ENCODE peak calls at places on chromosomes 12 and 14, in seven cellular contexts. B, F, N, X, T, O and P are unnamed samples.

GRCh38 chr14:22390824-22391461 is 198.1 kb downstream of the DAD1 start:
- DNase-seq in N (no peak), O (no peak), F (no peak), X (no peak), T (no peak), B (peak; percentile 75), P (no peak)

GRCh38 chr14:106843951-106844483 is 1317.6 kb downstream of the TMEM121 start:
- DNase-seq in B (no peak), T (no peak), O (no peak), F (no peak), X (peak; percentile 13), N (no peak), P (no peak)

GRCh38 chr14:60815371-60815770 is 80.8 kb downstream of the MNAT1 start:
- DNase-seq in N (no peak), T (no peak), X (no peak), B (no peak), F (no peak), O (no peak), P (no peak)

GRCh38 chr12:53098354-53098981 is 1.0 kb downstream of the IGFBP6 start:
- DNase-seq in B (peak; percentile 72), F (peak; percentile 34), T (peak; percentile 56), O (peak; percentile 61), N (no peak), X (no peak), P (no peak)

GRCh38 chr12:83322816-83323215 is 636.1 kb downstream of the TMTC2 start:
- DNase-seq in T (no peak), F (no peak), B (no peak), X (no peak), O (no peak), N (no peak), P (no peak)

GRCh38 chr14:55451398-55451797 is 11.0 kb upstream of the TBPL2 start:
- DNase-seq in N (no peak), B (no peak), O (peak; percentile 92), T (peak; percentile 69), X (no peak), F (no peak), P (no peak)

GRCh38 chr12:52201520-52201839 is 9.7 kb upstream of the KRT80 start:
- DNase-seq in T (no peak), F (no peak), N (no peak), O (no peak), B (no peak), X (no peak), P (no peak)

GRCh38 chr14:39279515-39279914 is 45.8 kb downstream of the MIA2 start:
- DNase-seq in F (no peak), T (no peak), B (no peak), X (no peak), N (no peak), O (no peak), P (no peak)

DNA sequence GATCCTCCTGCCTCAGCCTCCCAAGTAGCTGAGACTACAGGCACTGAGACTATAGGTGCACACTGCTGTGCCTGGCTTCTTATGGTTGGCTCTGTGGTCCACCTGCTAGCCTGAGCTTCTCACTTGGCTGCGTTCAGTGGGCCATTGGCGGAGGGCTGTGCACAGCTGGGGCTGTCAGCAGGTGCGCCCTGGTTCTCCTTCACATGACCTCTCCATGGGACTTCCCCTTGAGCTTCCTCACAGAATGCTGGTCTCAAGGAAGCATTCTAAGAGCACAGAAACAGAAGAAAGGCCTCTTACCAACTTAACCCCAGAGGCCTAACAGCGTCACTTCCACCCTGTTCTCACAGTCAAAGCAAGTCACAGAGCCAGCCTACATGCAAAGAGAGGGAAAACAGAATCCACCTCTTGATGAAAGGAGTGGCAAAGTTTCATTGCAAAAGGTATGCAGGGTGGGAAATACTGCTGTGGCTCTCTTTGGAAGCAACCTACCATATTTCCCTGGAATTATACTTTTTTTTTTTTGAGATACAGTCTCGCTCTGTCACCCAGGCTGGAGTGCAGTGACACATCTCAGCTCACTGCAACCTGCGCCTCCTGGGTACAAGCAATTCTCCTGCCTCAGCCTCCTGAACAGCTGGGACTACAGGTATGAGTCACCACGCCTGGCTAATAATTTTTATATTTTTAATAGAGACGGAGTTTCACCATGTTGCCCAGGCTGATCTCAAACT is 9.3 kb downstream of the RILPL2 start:
- DNase-seq in X (no peak), N (no peak), B (no peak), F (no peak), O (no peak), T (no peak), P (no peak)
- H3K4me3 ChIP-seq in X (no peak overlapping the region), N (no peak overlapping the region), B (no peak overlapping the region), F (no peak overlapping the region), O (no peak overlapping the region), T (no peak overlapping the region), P (no peak overlapping the region)

GRCh38 chr12:95574799-95575452 is 23.6 kb upstream of the USP44 start:
- DNase-seq in X (peak; percentile 54), O (peak; percentile 56), T (peak; percentile 62), B (peak; percentile 60), F (peak; percentile 79), N (peak; percentile 28), P (peak; percentile 65)

GRCh38 chr12:95582230-95583058 is 31.2 kb upstream of the USP44 start:
- DNase-seq in N (peak; percentile 51), T (peak; percentile 61), F (peak; percentile 72), X (peak; percentile 43), B (peak; percentile 44), O (peak; percentile 65), P (no peak)

GRCh38 chr12:95574030-95574429 is 22.8 kb upstream of the USP44 start:
- DNase-seq in X (no peak), F (peak; percentile 85), T (no peak), O (no peak), B (no peak), N (no peak), P (no peak)

GRCh38 chr12:95577820-95578219 is 26.5 kb upstream of the USP44 start:
- DNase-seq in X (no peak), B (no peak), F (no peak), T (no peak), O (no peak), N (no peak), P (no peak)
- H3K4me3 ChIP-seq in X (no peak overlapping the region), B (no peak overlapping the region), F (no peak overlapping the region), T (no peak overlapping the region), O (no peak overlapping the region), N (no peak overlapping the region), P (no peak overlapping the region)

GRCh38 chr12:110449799-110450497 is at the start of gene ARPC3:
- DNase-seq in O (peak; percentile 96), N (peak; percentile 87), B (peak; percentile 97), X (peak; percentile 93), F (peak; percentile 98), T (peak; percentile 97), P (peak; percentile 92)
- H3K4me3 ChIP-seq in O (peak within 1 kb of the TSS; percentile 98), N (peak within 1 kb of the TSS; percentile 98), B (peak within 1 kb of the TSS; percentile 91), X (peak within 1 kb of the TSS; percentile 87), F (peak within 1 kb of the TSS; percentile 83), T (peak within 1 kb of the TSS; percentile 98), P (peak within 1 kb of the TSS; percentile 93)

DNA sequence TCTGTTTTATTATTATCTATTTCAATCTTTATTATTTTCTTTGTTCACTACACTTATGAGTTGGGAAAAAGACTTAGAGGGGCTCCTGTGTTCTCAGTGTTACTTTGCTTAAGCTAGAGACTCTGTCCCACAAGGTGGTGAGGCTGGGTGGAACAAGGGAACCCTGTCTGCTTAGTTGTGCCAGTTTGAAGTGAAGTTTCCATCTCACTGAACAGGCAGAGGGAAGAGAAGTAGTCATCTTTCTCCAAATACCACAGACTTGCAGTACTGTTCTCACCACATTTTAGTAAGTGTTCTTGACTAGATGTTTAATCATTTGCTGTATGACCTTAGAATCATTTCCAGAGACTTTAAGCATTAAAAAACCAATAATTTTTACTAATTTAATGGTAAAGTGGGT is 195.7 kb upstream of the NEDD1 start:
- DNase-seq in X (no peak), F (no peak), B (no peak), N (no peak), O (no peak), T (no peak), P (no peak)
- H3K4me3 ChIP-seq in X (no peak overlapping the region), F (no peak overlapping the region), B (no peak overlapping the region), N (no peak overlapping the region), O (no peak overlapping the region), T (no peak overlapping the region), P (no peak overlapping the region)